ENCODE peak calls at places on chromosomes 3 and 15, in ten cellular contexts. H is anterior cingulate cortex, N is kidney tubule cell, E is Peyer's patch, L is left ventricle myocardium superior, Y is IMR-90, S is A549, D is kidney glomerular epithelial cell, U is AG04450, X is NCI-H1417. W is an unnamed sample.

GRCh38 chr3:58063424-58063823 is 55.2 kb downstream of the FLNB start:
- DNase-seq in H (no peak), N (peak), E (peak), L (no peak), Y (peak), S (no peak), D (peak), U (no peak), X (no peak), W (peak)

GRCh38 chr15:98083203-98083910 is 122.9 kb downstream of the ARRDC4 start:
- DNase-seq in H (no peak), N (peak), E (no peak), L (no peak), Y (no peak), S (no peak), D (no peak), U (no peak), X (peak), W (no peak)

GRCh38 chr3:13283877-13284264 is 136.3 kb downstream of the NUP210 start:
- DNase-seq in H (no peak), N (no peak), E (no peak), L (no peak), Y (no peak), S (no peak), D (no peak), U (no peak), X (no peak), W (no peak)

GRCh38 chr3:184565421-184566211 is 4.0 kb downstream of the EPHB3 start:
- DNase-seq in H (no peak), N (peak), E (peak), L (no peak), Y (peak), S (peak), D (peak), U (peak), X (peak), W (peak)

GRCh38 chr15:100958326-100959065 is 39.3 kb downstream of the LRRK1 start:
- DNase-seq in H (no peak), N (peak), E (no peak), L (no peak), Y (peak), S (peak), D (peak), U (no peak), X (no peak), W (peak)

GRCh38 chr3:27507515-27508266 is 23.5 kb upstream of the SLC4A7 start:
- DNase-seq in H (no peak), N (peak), E (no peak), L (no peak), Y (peak), S (no peak), D (no peak), U (no peak), X (no peak), W (peak)

GRCh38 chr3:187738400-187739124 is 6.7 kb downstream of the BCL6 start:
- DNase-seq in H (peak), N (peak), E (peak), L (peak), Y (peak), S (peak), D (peak), U (peak), X (peak), W (peak)

GRCh38 chr15:50148362-50148963 is 29.4 kb upstream of the ATP8B4 start:
- DNase-seq in H (no peak), N (peak), E (peak), L (no peak), Y (peak), S (no peak), D (peak), U (peak), X (peak), W (peak)

GRCh38 chr3:114686624-114687023 is 392.8 kb downstream of the TIGIT start:
- DNase-seq in H (no peak), N (no peak), E (no peak), L (no peak), Y (no peak), S (no peak), D (no peak), U (no peak), X (no peak), W (no peak)

GRCh38 chr3:12994357-12994606 is 78.9 kb downstream of the IQSEC1 start:
- DNase-seq in H (no peak), N (no peak), E (peak), L (peak), Y (no peak), S (peak), D (no peak), U (no peak), X (no peak), W (no peak)

GRCh38 chr15:71103102-71103676 is 12.1 kb upstream of the THSD4 start:
- DNase-seq in H (no peak), N (peak), E (peak), L (peak), Y (peak), S (no peak), D (no peak), U (no peak), X (peak), W (peak)

GRCh38 chr3:38552364-38552763 is 56.2 kb downstream of the EXOG start:
- DNase-seq in H (no peak), N (no peak), E (no peak), L (no peak), Y (no peak), S (no peak), D (no peak), U (no peak), X (no peak), W (no peak)

GRCh38 chr3:133570139-133570936 is 3.1 kb upstream of the CDV3 start:
- DNase-seq in H (no peak), N (peak), E (no peak), L (no peak), Y (peak), S (no peak), D (no peak), U (no peak), X (no peak), W (peak)

GRCh38 chr3:109387241-109387640 is 49.9 kb upstream of the DPPA4 start:
- DNase-seq in H (no peak), N (no peak), E (no peak), L (no peak), Y (no peak), S (no peak), D (no peak), U (no peak), X (no peak), W (no peak)

GRCh38 chr3:192802957-192803899 is 75.9 kb upstream of the FGF12 start:
- DNase-seq in H (no peak), N (peak), E (no peak), L (no peak), Y (peak), S (peak), D (peak), U (peak), X (peak), W (peak)

GRCh38 chr3:149393355-149394165 is 16.1 kb upstream of the TM4SF1 start:
- DNase-seq in H (no peak), N (peak), E (peak), L (peak), Y (peak), S (peak), D (peak), U (peak), X (peak), W (peak)

GRCh38 chr3:158680861-158681260 is 8.4 kb upstream of the LXN start:
- DNase-seq in H (no peak), N (no peak), E (no peak), L (no peak), Y (no peak), S (no peak), D (no peak), U (no peak), X (no peak), W (no peak)

GRCh38 chr3:125003369-125003853 is 52.4 kb downstream of the HEG1 start:
- DNase-seq in H (no peak), N (peak), E (no peak), L (peak), Y (peak), S (no peak), D (peak), U (peak), X (no peak), W (peak)

GRCh38 chr3:64865872-64866588 is 178.2 kb upstream of the ADAMTS9 start:
- DNase-seq in H (no peak), N (no peak), E (no peak), L (no peak), Y (no peak), S (no peak), D (no peak), U (no peak), X (peak), W (no peak)

GRCh38 chr3:76387000-76387399 is 601.7 kb upstream of the ZNF717 start:
- DNase-seq in H (no peak), N (no peak), E (no peak), L (no peak), Y (no peak), S (no peak), D (no peak), U (no peak), X (no peak), W (no peak)

GRCh38 chr3:36944012-36944640 is 728 bp downstream of the TRANK1 start:
- DNase-seq in H (peak), N (peak), E (peak), L (peak), Y (peak), S (peak), D (peak), U (no peak), X (peak), W (peak)

GRCh38 chr15:90345859-90346258 is 6.2 kb upstream of the ZNF774 start:
- DNase-seq in H (no peak), N (no peak), E (no peak), L (no peak), Y (no peak), S (no peak), D (no peak), U (no peak), X (no peak), W (no peak)

GRCh38 chr3:127426444-127427168 is 138.8 kb upstream of the PRR20G start:
- DNase-seq in H (no peak), N (no peak), E (peak), L (no peak), Y (no peak), S (no peak), D (no peak), U (no peak), X (peak), W (no peak)